ENCODE peak calls at places on chromosomes 6 and 20, in ten cellular contexts. One of them, this sample, is unnamed. For H3K27me3, the result is how much of the 10 kb centered on the place peaks cover.

GRCh38 chr6:118893095-118893881 is 664 bp upstream of the ASF1A start:
- DNase-seq in GM12878: no peak
- DNase-seq in HCT116: no peak
- DNase-seq in HL-60: peak
- DNase-seq in transverse colon: peak
- DNase-seq in stomach: no peak
- DNase-seq in HepG2: peak
- DNase-seq in breast epithelium: peak
- DNase-seq in vagina: no peak
- DNase-seq in GM23338: peak
- DNase-seq in this sample: no peak

GRCh38 chr20:9359561-9360308 is 154.7 kb upstream of the LAMP5 start:
- DNase-seq in GM12878: no peak
- DNase-seq in HCT116: peak
- DNase-seq in HL-60: peak
- DNase-seq in transverse colon: peak
- DNase-seq in stomach: peak
- DNase-seq in HepG2: peak
- DNase-seq in breast epithelium: no peak
- DNase-seq in vagina: no peak
- DNase-seq in GM23338: peak
- DNase-seq in this sample: no peak

GRCh38 chr6:143964667-143965066 is 43.4 kb downstream of the PLAGL1 start:
- DNase-seq in GM12878: no peak
- DNase-seq in HCT116: no peak
- DNase-seq in HL-60: no peak
- DNase-seq in transverse colon: no peak
- DNase-seq in stomach: no peak
- DNase-seq in HepG2: no peak
- DNase-seq in breast epithelium: no peak
- DNase-seq in vagina: no peak
- DNase-seq in GM23338: peak
- DNase-seq in this sample: no peak

GRCh38 chr6:146697921-146698320 is 99.1 kb downstream of the ADGB start:
- DNase-seq in GM12878: no peak
- DNase-seq in HCT116: no peak
- DNase-seq in HL-60: no peak
- DNase-seq in transverse colon: no peak
- DNase-seq in stomach: no peak
- DNase-seq in HepG2: no peak
- DNase-seq in breast epithelium: no peak
- DNase-seq in vagina: no peak
- DNase-seq in GM23338: no peak
- DNase-seq in this sample: no peak

GRCh38 chr6:40962241-40962640 is 76.8 kb downstream of the UNC5CL start:
- DNase-seq in GM12878: peak
- DNase-seq in HCT116: peak
- DNase-seq in HL-60: peak
- DNase-seq in transverse colon: no peak
- DNase-seq in stomach: no peak
- DNase-seq in HepG2: peak
- DNase-seq in breast epithelium: peak
- DNase-seq in vagina: no peak
- DNase-seq in GM23338: no peak
- DNase-seq in this sample: no peak

GRCh38 chr6:163352011-163352685 is 62.4 kb upstream of the QKI start:
- DNase-seq in GM12878: no peak
- DNase-seq in HCT116: no peak
- DNase-seq in HL-60: no peak
- DNase-seq in transverse colon: no peak
- DNase-seq in stomach: no peak
- DNase-seq in HepG2: no peak
- DNase-seq in breast epithelium: no peak
- DNase-seq in vagina: no peak
- DNase-seq in GM23338: no peak
- DNase-seq in this sample: no peak

GRCh38 chr6:128848169-128848935 is 34.6 kb upstream of the LAMA2 start:
- DNase-seq in GM12878: no peak
- DNase-seq in HCT116: no peak
- DNase-seq in HL-60: no peak
- DNase-seq in transverse colon: no peak
- DNase-seq in stomach: no peak
- DNase-seq in HepG2: no peak
- DNase-seq in breast epithelium: no peak
- DNase-seq in vagina: no peak
- DNase-seq in GM23338: peak
- DNase-seq in this sample: no peak

GRCh38 chr6:40371621-40372020 is 215.5 kb downstream of the LRFN2 start:
- DNase-seq in GM12878: no peak
- DNase-seq in HCT116: no peak
- DNase-seq in HL-60: no peak
- DNase-seq in transverse colon: no peak
- DNase-seq in stomach: no peak
- DNase-seq in HepG2: no peak
- DNase-seq in breast epithelium: no peak
- DNase-seq in vagina: no peak
- DNase-seq in GM23338: no peak
- DNase-seq in this sample: no peak

GRCh38 chr6:23591761-23592160 is 534.3 kb upstream of the NRSN1 start:
- DNase-seq in GM12878: no peak
- DNase-seq in HCT116: no peak
- DNase-seq in HL-60: no peak
- DNase-seq in transverse colon: no peak
- DNase-seq in stomach: no peak
- DNase-seq in HepG2: no peak
- DNase-seq in breast epithelium: no peak
- DNase-seq in vagina: no peak
- DNase-seq in GM23338: peak
- DNase-seq in this sample: no peak

GRCh38 chr6:136979206-136979605 is 57.1 kb downstream of the SLC35D3 start:
- DNase-seq in GM12878: no peak
- DNase-seq in HCT116: no peak
- DNase-seq in HL-60: no peak
- DNase-seq in transverse colon: no peak
- DNase-seq in stomach: no peak
- DNase-seq in HepG2: no peak
- DNase-seq in breast epithelium: no peak
- DNase-seq in vagina: no peak
- DNase-seq in GM23338: no peak
- DNase-seq in this sample: no peak

GRCh38 chr20:16397053-16397452 is 176.2 kb downstream of the KIF16B start:
- DNase-seq in GM12878: no peak
- DNase-seq in HCT116: no peak
- DNase-seq in HL-60: no peak
- DNase-seq in transverse colon: no peak
- DNase-seq in stomach: no peak
- DNase-seq in HepG2: no peak
- DNase-seq in breast epithelium: peak
- DNase-seq in vagina: no peak
- DNase-seq in GM23338: no peak
- DNase-seq in this sample: no peak

GRCh38 chr20:4694076-4694475 is 27.6 kb upstream of the PRND start:
- DNase-seq in GM12878: no peak
- DNase-seq in HCT116: no peak
- DNase-seq in HL-60: no peak
- DNase-seq in transverse colon: no peak
- DNase-seq in stomach: no peak
- DNase-seq in HepG2: no peak
- DNase-seq in breast epithelium: no peak
- DNase-seq in vagina: no peak
- DNase-seq in GM23338: no peak
- DNase-seq in this sample: no peak

GRCh38 chr6:83065511-83066192 is at the start of gene UBE3D:
- DNase-seq in GM12878: no peak
- DNase-seq in HCT116: peak
- DNase-seq in HL-60: peak
- DNase-seq in transverse colon: peak
- DNase-seq in stomach: peak
- DNase-seq in HepG2: peak
- DNase-seq in breast epithelium: peak
- DNase-seq in vagina: no peak
- DNase-seq in GM23338: peak
- DNase-seq in this sample: peak

GRCh38 chr20:38723982-38724602 is at the start of gene SLC32A1:
- DNase-seq in GM12878: no peak
- DNase-seq in HCT116: no peak
- DNase-seq in HL-60: no peak
- DNase-seq in transverse colon: no peak
- DNase-seq in stomach: no peak
- DNase-seq in HepG2: no peak
- DNase-seq in breast epithelium: no peak
- DNase-seq in vagina: no peak
- DNase-seq in GM23338: peak
- DNase-seq in this sample: peak
- H3K27me3 ChIP-seq in GM12878: half or more
- H3K27me3 ChIP-seq in HCT116: under half
- H3K27me3 ChIP-seq in HL-60: half or more
- H3K27me3 ChIP-seq in transverse colon: half or more
- H3K27me3 ChIP-seq in stomach: half or more
- H3K27me3 ChIP-seq in HepG2: half or more
- H3K27me3 ChIP-seq in breast epithelium: under half
- H3K27me3 ChIP-seq in vagina: under half
- H3K27me3 ChIP-seq in GM23338: half or more
- H3K27me3 ChIP-seq in this sample: half or more

GRCh38 chr20:13865825-13866351 is 81.1 kb downstream of the NDUFAF5 start:
- DNase-seq in GM12878: no peak
- DNase-seq in HCT116: no peak
- DNase-seq in HL-60: peak
- DNase-seq in transverse colon: no peak
- DNase-seq in stomach: no peak
- DNase-seq in HepG2: no peak
- DNase-seq in breast epithelium: no peak
- DNase-seq in vagina: no peak
- DNase-seq in GM23338: no peak
- DNase-seq in this sample: no peak
- TF ChIP-seq POLR2AphosphoS5 in GM12878: no peak
- TF ChIP-seq POLR2AphosphoS5 in HCT116: no peak
- TF ChIP-seq POLR2AphosphoS5 in HL-60: no peak
- TF ChIP-seq POLR2AphosphoS5 in transverse colon: peak
- TF ChIP-seq POLR2AphosphoS5 in stomach: peak
- TF ChIP-seq POLR2AphosphoS5 in HepG2: no peak
- TF ChIP-seq POLR2AphosphoS5 in breast epithelium: no peak
- TF ChIP-seq POLR2AphosphoS5 in vagina: peak
- TF ChIP-seq POLR2AphosphoS5 in GM23338: no peak
- TF ChIP-seq POLR2AphosphoS5 in this sample: no peak

GRCh38 chr6:108120311-108120710 is 45.5 kb upstream of the NR2E1 start:
- DNase-seq in GM12878: no peak
- DNase-seq in HCT116: no peak
- DNase-seq in HL-60: no peak
- DNase-seq in transverse colon: no peak
- DNase-seq in stomach: no peak
- DNase-seq in HepG2: no peak
- DNase-seq in breast epithelium: no peak
- DNase-seq in vagina: no peak
- DNase-seq in GM23338: peak
- DNase-seq in this sample: no peak

GRCh38 chr6:108127056-108127455 is 38.8 kb upstream of the NR2E1 start:
- DNase-seq in GM12878: no peak
- DNase-seq in HCT116: no peak
- DNase-seq in HL-60: no peak
- DNase-seq in transverse colon: no peak
- DNase-seq in stomach: no peak
- DNase-seq in HepG2: no peak
- DNase-seq in breast epithelium: no peak
- DNase-seq in vagina: no peak
- DNase-seq in GM23338: no peak
- DNase-seq in this sample: no peak

GRCh38 chr6:108121612-108122011 is 44.2 kb upstream of the NR2E1 start:
- DNase-seq in GM12878: no peak
- DNase-seq in HCT116: no peak
- DNase-seq in HL-60: no peak
- DNase-seq in transverse colon: no peak
- DNase-seq in stomach: no peak
- DNase-seq in HepG2: no peak
- DNase-seq in breast epithelium: no peak
- DNase-seq in vagina: no peak
- DNase-seq in GM23338: no peak
- DNase-seq in this sample: no peak

GRCh38 chr6:108123946-108124345 is 41.9 kb upstream of the NR2E1 start:
- DNase-seq in GM12878: no peak
- DNase-seq in HCT116: no peak
- DNase-seq in HL-60: no peak
- DNase-seq in transverse colon: no peak
- DNase-seq in stomach: no peak
- DNase-seq in HepG2: no peak
- DNase-seq in breast epithelium: no peak
- DNase-seq in vagina: no peak
- DNase-seq in GM23338: peak
- DNase-seq in this sample: no peak

GRCh38 chr6:108123516-108123929 is 42.3 kb upstream of the NR2E1 start:
- DNase-seq in GM12878: no peak
- DNase-seq in HCT116: no peak
- DNase-seq in HL-60: no peak
- DNase-seq in transverse colon: no peak
- DNase-seq in stomach: no peak
- DNase-seq in HepG2: no peak
- DNase-seq in breast epithelium: no peak
- DNase-seq in vagina: no peak
- DNase-seq in GM23338: peak
- DNase-seq in this sample: no peak
- H3K27me3 ChIP-seq in GM12878: under half
- H3K27me3 ChIP-seq in HCT116: under half
- H3K27me3 ChIP-seq in HL-60: half or more
- H3K27me3 ChIP-seq in transverse colon: half or more
- H3K27me3 ChIP-seq in stomach: half or more
- H3K27me3 ChIP-seq in HepG2: half or more
- H3K27me3 ChIP-seq in breast epithelium: under half
- H3K27me3 ChIP-seq in vagina: under half
- H3K27me3 ChIP-seq in GM23338: half or more
- H3K27me3 ChIP-seq in this sample: under half

DNA sequence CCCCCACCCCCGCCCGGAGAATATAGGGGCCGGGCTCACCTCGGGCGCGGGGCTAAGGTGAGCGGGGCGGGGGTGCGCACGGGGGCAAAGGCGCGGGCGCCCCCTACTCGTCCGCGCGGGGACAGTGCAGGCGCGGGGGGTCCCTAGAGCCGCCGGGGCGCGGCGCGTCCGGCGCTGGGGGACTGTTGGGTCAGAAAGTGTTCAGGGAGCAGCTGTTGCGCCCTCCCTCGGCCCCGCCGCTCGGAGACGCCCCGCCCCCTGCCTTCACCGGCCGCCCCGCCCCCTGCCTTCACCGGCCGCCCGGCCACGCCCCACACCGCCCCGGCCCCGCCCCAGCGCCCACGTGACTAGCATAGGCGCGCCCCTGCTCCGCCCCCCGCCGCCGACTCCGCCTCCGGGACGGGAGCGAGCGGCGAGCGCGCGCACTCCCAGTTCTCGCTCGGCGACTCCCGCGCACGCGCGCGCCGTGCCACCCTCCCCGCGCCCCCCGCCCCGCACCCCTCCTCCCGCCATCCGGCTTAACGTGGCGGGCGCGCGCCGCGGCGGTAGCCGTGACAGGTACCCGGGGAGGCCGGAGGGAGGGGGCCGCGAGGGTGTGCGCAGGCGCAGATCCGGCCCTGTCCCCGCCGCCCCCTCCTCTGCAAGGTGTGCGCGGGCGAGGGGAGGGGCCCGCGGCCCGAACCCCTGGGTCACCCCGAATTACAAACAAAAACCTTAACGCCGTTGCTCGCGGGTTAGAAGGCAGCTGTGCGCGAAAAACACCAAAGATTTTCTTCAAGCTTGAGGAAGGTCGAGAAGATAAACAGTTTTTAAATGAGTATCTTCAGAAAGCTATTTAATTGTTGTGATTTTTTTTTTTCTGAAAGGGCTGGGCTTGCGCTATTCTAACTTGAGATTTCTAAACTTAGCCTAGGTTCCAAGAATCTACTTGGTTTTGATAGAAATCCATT is 704 bp upstream of the ZNF217 start:
- DNase-seq in GM12878: no peak
- DNase-seq in HCT116: peak
- DNase-seq in HL-60: peak
- DNase-seq in transverse colon: peak
- DNase-seq in stomach: peak
- DNase-seq in HepG2: peak
- DNase-seq in breast epithelium: peak
- DNase-seq in vagina: peak
- DNase-seq in GM23338: peak
- DNase-seq in this sample: peak
- TF ChIP-seq POLR2AphosphoS5 in GM12878: peak
- TF ChIP-seq POLR2AphosphoS5 in HCT116: peak
- TF ChIP-seq POLR2AphosphoS5 in HL-60: no peak
- TF ChIP-seq POLR2AphosphoS5 in transverse colon: peak
- TF ChIP-seq POLR2AphosphoS5 in stomach: peak
- TF ChIP-seq POLR2AphosphoS5 in HepG2: peak
- TF ChIP-seq POLR2AphosphoS5 in breast epithelium: no peak
- TF ChIP-seq POLR2AphosphoS5 in vagina: no peak
- TF ChIP-seq POLR2AphosphoS5 in GM23338: no peak
- TF ChIP-seq POLR2AphosphoS5 in this sample: peak